ENCODE peak calls at places on chromosomes 13 and 19, in five cellular contexts. H is fibroblast of mammary gland, U is BJ, B is left ventricle myocardium inferior, P is foreskin fibroblast. Y is an unnamed sample.

GRCh38 chr19:2312819-2313501 is 5.0 kb upstream of the LINGO3 start:
- DNase-seq in B (no peak), P (no peak), H (no peak), U (no peak), Y (no peak)

GRCh38 chr19:18373892-18374629 is 11.9 kb upstream of the GDF15 start:
- DNase-seq in U (peak), B (peak), P (peak), H (peak), Y (peak)

GRCh38 chr13:94858856-94859811 is 146.8 kb upstream of the SOX21 start:
- DNase-seq in P (peak), B (peak), U (no peak), H (peak), Y (peak)

GRCh38 chr13:67147257-67148218 is 82.6 kb downstream of the PCDH9 start:
- DNase-seq in U (peak), P (peak), H (peak), B (no peak), Y (peak)

GRCh38 chr19:38657633-38658222 is 10.3 kb downstream of the ACTN4 start:
- DNase-seq in P (peak), U (peak), B (no peak), H (peak), Y (no peak)

GRCh38 chr19:6012416-6013170 is 34.7 kb upstream of the RANBP3 start:
- DNase-seq in U (no peak), B (no peak), P (no peak), H (no peak), Y (no peak)

GRCh38 chr19:17473041-17473440 is 2.7 kb downstream of the SLC27A1 start:
- DNase-seq in U (no peak), B (no peak), H (peak), P (peak), Y (peak)

GRCh38 chr13:57846600-57847173 is 215.1 kb downstream of the PCDH17 start:
- DNase-seq in U (no peak), P (no peak), H (no peak), B (no peak), Y (no peak)

GRCh38 chr13:48412881-48413351 is at the start of gene LPAR6:
- DNase-seq in P (peak), B (no peak), U (peak), H (peak), Y (peak)

GRCh38 chr13:31201341-31202024 is 1.7 kb downstream of the B3GLCT start:
- DNase-seq in U (no peak), B (no peak), H (peak), P (peak), Y (no peak)
- H3K4me3 ChIP-seq in U (no peak), B (peak), H (peak), P (peak), Y (peak)

GRCh38 chr19:35315883-35316282 is 13.1 kb upstream of the CD22 start:
- DNase-seq in H (no peak), U (no peak), P (no peak), B (no peak), Y (no peak)
- TF ChIP-seq CTCF in H (no peak), U (no peak), P (no peak), B (no peak), Y (no peak)

DNA sequence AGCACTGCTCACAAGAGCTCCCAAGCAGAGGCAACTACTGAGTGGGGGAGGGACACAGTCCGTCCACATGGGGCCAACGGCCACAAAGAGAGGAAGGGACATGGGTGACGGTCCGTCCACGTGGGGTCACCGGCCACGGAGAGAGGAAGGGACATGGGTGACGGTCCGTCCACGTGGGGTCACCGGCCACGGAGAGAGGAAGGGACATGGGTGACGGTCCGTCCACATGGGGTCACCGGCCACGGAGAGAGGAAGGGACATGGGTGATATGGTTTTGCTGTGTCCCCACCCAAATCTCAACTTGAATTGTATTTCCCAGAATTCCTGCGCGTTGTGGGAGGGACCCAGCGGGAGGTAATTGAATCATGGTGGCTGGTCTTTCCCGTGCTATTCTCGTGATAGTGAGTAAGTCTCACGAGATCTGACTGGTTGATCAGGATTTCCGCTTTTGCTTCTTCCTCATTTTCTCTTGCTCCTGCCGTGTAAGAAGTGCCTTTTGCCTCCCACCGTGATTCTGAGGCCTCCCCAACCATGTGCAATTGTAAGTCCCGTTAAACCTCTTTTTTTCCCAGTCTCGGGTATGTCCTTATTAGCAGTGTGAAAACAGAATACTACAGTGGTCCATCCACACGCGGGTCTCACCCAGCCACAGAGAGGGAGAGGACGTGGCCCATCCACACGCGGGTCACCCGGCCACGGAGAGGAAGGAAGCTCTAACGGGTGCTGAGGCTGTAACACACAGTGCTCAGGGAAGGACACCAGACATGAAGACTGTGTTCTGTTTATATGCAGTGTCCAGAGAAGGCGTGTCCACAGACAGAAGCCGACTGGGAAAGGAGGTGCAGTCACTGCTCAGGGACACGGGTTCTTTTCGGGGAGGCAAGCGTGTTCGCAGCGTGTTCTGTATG is 48.5 kb downstream of the GAS6 start:
- DNase-seq in B (no peak), U (no peak), H (no peak), P (peak), Y (no peak)
- H3K4me3 ChIP-seq in B (peak), U (no peak), H (peak), P (no peak), Y (no peak)

GRCh38 chr19:33217881-33218280 is 7.8 kb downstream of the SLC7A10 start:
- DNase-seq in U (no peak), H (no peak), B (no peak), P (no peak), Y (no peak)

GRCh38 chr19:33220735-33221134 is 4.9 kb downstream of the SLC7A10 start:
- DNase-seq in P (no peak), U (no peak), B (no peak), H (no peak), Y (no peak)

GRCh38 chr19:33220115-33220514 is 5.5 kb downstream of the SLC7A10 start:
- DNase-seq in U (no peak), P (no peak), B (no peak), H (no peak), Y (no peak)

GRCh38 chr19:33221641-33222040 is 4.0 kb downstream of the SLC7A10 start:
- DNase-seq in B (no peak), P (no peak), H (peak), U (no peak), Y (no peak)

DNA sequence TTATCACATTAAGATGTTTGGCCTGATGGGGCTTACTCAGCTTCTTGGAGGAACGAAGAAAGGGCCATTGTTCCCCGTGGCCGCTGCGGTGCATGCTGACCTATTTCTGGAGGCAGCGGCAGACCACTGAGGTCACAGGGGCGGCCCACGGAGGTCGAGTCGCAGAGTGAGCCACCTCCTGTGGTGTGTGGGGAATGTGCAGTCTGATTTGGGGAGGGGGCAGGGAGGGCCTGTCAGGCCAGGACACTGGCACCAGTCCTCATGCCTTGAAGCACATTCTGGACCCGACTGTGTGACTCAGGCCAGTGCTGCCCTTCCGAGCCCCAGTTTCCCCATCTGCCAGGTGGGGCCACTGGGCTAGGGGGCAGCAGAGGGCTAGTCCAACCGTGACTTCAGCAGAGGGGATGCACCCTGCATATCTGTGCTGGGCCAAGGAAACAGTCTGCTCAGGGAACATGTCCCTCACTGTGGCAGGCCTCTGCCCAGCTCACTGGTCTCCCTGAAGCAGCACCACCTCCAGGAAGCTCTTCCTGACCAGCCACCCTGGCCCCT is 6.3 kb downstream of the SLC7A10 start:
- DNase-seq in H (no peak), B (no peak), U (no peak), P (no peak), Y (no peak)
- TF ChIP-seq CTCF in H (peak), B (no peak), U (peak), P (peak), Y (peak)

GRCh38 chr19:48627211-48627864 is 8.0 kb downstream of the SPHK2 start:
- DNase-seq in B (no peak), U (no peak), P (no peak), H (no peak), Y (no peak)

GRCh38 chr19:48624067-48624594 is 4.8 kb downstream of the SPHK2 start:
- DNase-seq in H (peak), B (peak), P (peak), U (peak), Y (peak)

GRCh38 chr19:48623556-48624066 is 4.3 kb downstream of the SPHK2 start:
- DNase-seq in B (no peak), U (no peak), H (no peak), P (peak), Y (no peak)

GRCh38 chr19:48625891-48626327 is 6.6 kb downstream of the SPHK2 start:
- DNase-seq in P (no peak), H (no peak), U (no peak), B (no peak), Y (no peak)

GRCh38 chr19:48624791-48625723 is 5.8 kb downstream of the SPHK2 start:
- DNase-seq in B (no peak), H (no peak), U (no peak), P (no peak), Y (no peak)
- H3K4me3 ChIP-seq in B (peak), H (peak), U (peak), P (peak), Y (peak)

GRCh38 chr13:41411536-41411935 is 45.8 kb upstream of the RGCC start:
- DNase-seq in P (peak), U (peak), B (no peak), H (peak), Y (no peak)
- TF ChIP-seq CTCF in P (peak), U (peak), B (peak), H (peak), Y (peak)

Y was measured in HFF-Myc.